ENCODE peak calls at places on chromosomes 16 and 17, in six cellular contexts. S is left colon; A is fibroblast of mammary gland; W is stimulated activated CD4-positive, alpha-beta T cell treated with anti-CD3 and anti-CD28 coated beads, TNF-alpha, amount 100 ng/mL, for 24 hours; M is heart left ventricle; N is stimulated activated CD8-positive, alpha-beta memory T cell treated with anti-CD3 and anti-CD28 coated beads, Interleukin-4, amount 100 ng/mL, for 48 hours. V is an unnamed sample.

GRCh38 chr16:19001788-19002187 is 18.1 kb downstream of the TMC7 start:
- DNase-seq in M (no peak), S (no peak), N (no peak), A (peak; percentile 82), W (no peak), V (no peak)

GRCh38 chr17:44283374-44284023 is 15.6 kb upstream of the SLC4A1 start:
- DNase-seq in S (no peak), N (no peak), A (no peak), W (no peak), M (no peak), V (no peak)

GRCh38 chr16:89881368-89881730 is 8.0 kb downstream of the TCF25 start:
- DNase-seq in M (no peak), S (no peak), N (no peak), A (no peak), W (no peak), V (no peak)

GRCh38 chr17:36936455-36936934 is 780 bp upstream of the LHX1 start:
- DNase-seq in M (no peak), A (no peak), W (no peak), S (no peak), N (peak; percentile 50), V (no peak)

GRCh38 chr17:78712043-78712442 is 70.0 kb downstream of the CYTH1 start:
- DNase-seq in A (no peak), M (no peak), W (no peak), N (no peak), S (no peak), V (no peak)

GRCh38 chr17:82000803-82001649 is 21.7 kb downstream of the CENPX start:
- DNase-seq in N (no peak), A (no peak), W (no peak), M (no peak), S (no peak), V (no peak)

GRCh38 chr17:19457046-19457445 is 46.0 kb downstream of the RNF112 start:
- DNase-seq in N (no peak), W (no peak), M (no peak), A (no peak), S (no peak), V (no peak)

GRCh38 chr17:50345443-50346312 is at the start of gene XYLT2:
- DNase-seq in A (peak; percentile 72), S (peak; percentile 83), W (peak; percentile 90), M (peak; percentile 88), N (peak; percentile 93), V (peak; percentile 85)

GRCh38 chr17:77801545-77802332 is 156.8 kb upstream of the TNRC6C start:
- DNase-seq in A (no peak), N (no peak), M (peak; percentile 6), S (no peak), W (no peak), V (peak; percentile 1)

GRCh38 chr17:41322264-41322902 is 6.9 kb upstream of the KRTAP17-1 start:
- DNase-seq in W (no peak), N (no peak), S (no peak), A (peak; percentile 79), M (no peak), V (no peak)

GRCh38 chr17:48012151-48012520 is 25.5 kb downstream of the COPZ2 start:
- DNase-seq in N (peak; percentile 71), W (peak; percentile 60), A (no peak), M (no peak), S (no peak), V (no peak)

GRCh38 chr17:352421-353212 is at the start of gene RPH3AL:
- DNase-seq in A (no peak), M (peak; percentile 68), S (peak; percentile 84), N (no peak), W (no peak), V (no peak)

GRCh38 chr16:85641776-85642176 is 28.7 kb downstream of the GSE1 start:
- DNase-seq in M (peak; percentile 58), S (peak; percentile 88), W (no peak), N (no peak), A (peak; percentile 18), V (no peak)

GRCh38 chr16:56414366-56414765 is 11.0 kb downstream of the AMFR start:
- DNase-seq in S (no peak), N (no peak), W (no peak), M (no peak), A (no peak), V (no peak)

GRCh38 chr17:81170727-81171494 is 4.9 kb upstream of the AATK start:
- DNase-seq in W (no peak), M (no peak), A (no peak), N (no peak), S (no peak), V (no peak)

GRCh38 chr16:15507299-15507958 is 73.0 kb downstream of the BMERB1 start:
- DNase-seq in W (no peak), M (no peak), S (no peak), N (no peak), A (peak; percentile 35), V (no peak)

V was measured in CD14-positive monocyte.